ENCODE peak calls at places on chromosomes 5 and 9, in six cellular contexts. W is neuronal stem cell; H is CD4-positive, alpha-beta memory T cell; X is cardiac muscle cell; R is neural crest cell; D is thoracic aorta. I is an unnamed sample.
A peak's percentile ranks its signal among the peaks of the same experiment; 100 is the strongest.

GRCh38 chr5:84290161-84290560 is 94.5 kb downstream of the EDIL3 start:
- DNase-seq in H (no peak), D (no peak), W (no peak), R (no peak), X (peak; percentile 50), I (no peak)

GRCh38 chr5:116084231-116084630 is 594 bp upstream of the COMMD10 start:
- DNase-seq in R (no peak), D (no peak), W (no peak), X (peak; percentile 49), H (no peak), I (no peak)

GRCh38 chr9:90025816-90026215 is 421.0 kb downstream of the GADD45G start:
- DNase-seq in R (no peak), X (no peak), D (no peak), H (no peak), W (no peak), I (no peak)

GRCh38 chr9:119053070-119053469 is 316.2 kb downstream of the BRINP1 start:
- DNase-seq in H (no peak), D (no peak), R (no peak), X (no peak), W (no peak), I (no peak)

GRCh38 chr5:109199294-109199693 is 210.5 kb downstream of the PJA2 start:
- DNase-seq in X (peak; percentile 10), W (no peak), D (no peak), H (no peak), R (no peak), I (no peak)

GRCh38 chr9:68827833-68828744 is 123.0 kb downstream of the PIP5K1B start:
- DNase-seq in R (no peak), W (no peak), X (no peak), H (no peak), D (no peak), I (no peak)

GRCh38 chr5:7991125-7991821 is 122.3 kb downstream of the MTRR start:
- DNase-seq in H (no peak), X (no peak), D (no peak), W (no peak), R (no peak), I (no peak)

GRCh38 chr9:27377147-27377807 is 80.3 kb upstream of the EQTN start:
- DNase-seq in X (no peak), W (no peak), D (no peak), H (no peak), R (no peak), I (no peak)

GRCh38 chr9:70588999-70589398 is 174.5 kb upstream of the KLF9 start:
- DNase-seq in H (no peak), X (peak; percentile 11), D (no peak), W (no peak), R (no peak), I (no peak)

GRCh38 chr5:147617191-147617606 is 107.3 kb upstream of the DPYSL3 start:
- DNase-seq in R (no peak), H (no peak), D (no peak), X (peak; percentile 54), W (no peak), I (no peak)

GRCh38 chr9:136858844-136859757 is 7.0 kb downstream of the MAMDC4 start:
- DNase-seq in H (no peak), W (no peak), R (no peak), X (peak; percentile 54), D (no peak), I (no peak)

GRCh38 chr9:37471942-37472679 is 6.9 kb upstream of the ZBTB5 start:
- DNase-seq in H (no peak), W (peak; percentile 73), D (no peak), X (peak; percentile 94), R (no peak), I (no peak)

GRCh38 chr5:110702704-110703103 is 23.8 kb downstream of the TMEM232 start:
- DNase-seq in D (no peak), H (no peak), X (no peak), R (no peak), W (no peak), I (no peak)

GRCh38 chr9:114166606-114167572 is 11.6 kb downstream of the COL27A1 start:
- DNase-seq in X (peak; percentile 39), R (no peak), H (no peak), W (no peak), D (no peak), I (no peak)

GRCh38 chr9:131594906-131595675 is 49.8 kb downstream of the PRRT1B start:
- DNase-seq in R (no peak), W (no peak), D (no peak), H (no peak), X (no peak), I (no peak)

GRCh38 chr9:131650254-131650653 is 89.6 kb downstream of the RAPGEF1 start:
- DNase-seq in R (no peak), D (no peak), W (no peak), X (no peak), H (no peak), I (no peak)

GRCh38 chr5:14668247-14668646 is 3.7 kb downstream of the OTULIN start:
- DNase-seq in D (no peak), H (peak; percentile 16), R (no peak), W (no peak), X (no peak), I (no peak)

GRCh38 chr5:3994635-3995034 is 399.0 kb downstream of the IRX1 start:
- DNase-seq in H (no peak), X (peak; percentile 40), W (no peak), D (no peak), R (no peak), I (no peak)

GRCh38 chr5:132265336-132266030 is 8.0 kb downstream of the PDLIM4 start:
- DNase-seq in X (peak; percentile 96), D (no peak), H (no peak), W (no peak), R (no peak), I (peak; percentile 32)

GRCh38 chr5:145856285-145856818 is 16.5 kb downstream of the GRXCR2 start:
- DNase-seq in H (no peak), X (peak; percentile 78), R (peak; percentile 18), D (no peak), W (peak; percentile 26), I (no peak)

GRCh38 chr9:127629468-127630081 is 17.5 kb downstream of the STXBP1 start:
- DNase-seq in R (no peak), X (no peak), H (no peak), D (no peak), W (no peak), I (no peak)

GRCh38 chr9:120932086-120932818 is 5.7 kb upstream of the TRAF1 start:
- DNase-seq in X (no peak), W (no peak), R (no peak), H (no peak), D (no peak), I (no peak)

GRCh38 chr9:92385474-92385873 is 18.9 kb downstream of the OGN start:
- DNase-seq in D (no peak), R (no peak), H (no peak), W (no peak), X (no peak), I (no peak)

GRCh38 chr9:37408933-37409710 is 13.4 kb upstream of the GRHPR start:
- DNase-seq in H (peak; percentile 71), W (no peak), D (no peak), R (no peak), X (no peak), I (peak; percentile 83)

GRCh38 chr5:1521671-1522600 is 1.8 kb downstream of the LPCAT1 start:
- DNase-seq in D (peak; percentile 1), W (no peak), H (no peak), X (peak; percentile 70), R (no peak), I (no peak)

GRCh38 chr9:99073985-99074901 is 30.7 kb upstream of the TGFBR1 start:
- DNase-seq in R (no peak), X (no peak), W (no peak), H (no peak), D (no peak), I (no peak)

GRCh38 chr5:153469423-153469822 is 21.0 kb upstream of the GRIA1 start:
- DNase-seq in X (no peak), H (no peak), W (no peak), R (no peak), D (no peak), I (no peak)

GRCh38 chr9:4555251-4555650 is 65.0 kb downstream of the SLC1A1 start:
- DNase-seq in H (peak; percentile 26), X (peak; percentile 34), D (no peak), W (no peak), R (no peak), I (no peak)

GRCh38 chr9:90868555-90868954 is 66.9 kb downstream of the SYK start:
- DNase-seq in X (peak; percentile 25), D (no peak), W (no peak), H (no peak), R (no peak), I (no peak)

GRCh38 chr5:1793301-1793740 is 6.3 kb downstream of the MRPL36 start:
- DNase-seq in H (no peak), X (peak; percentile 50), R (no peak), D (no peak), W (no peak), I (no peak)

I was measured in B cell.